ENCODE peak calls at places on chromosomes 6 and 20, in eight cellular contexts. T is astrocyte of the cerebellum, G is epithelial cell of esophagus, J is HFF-Myc, I is colonic mucosa, U is choroid plexus epithelial cell, P is astrocyte of the spinal cord, B is fibroblast of lung. S is an unnamed sample.
A peak's percentile ranks its signal among the peaks of the same experiment; 100 is the strongest.

GRCh38 chr6:45643136-45643535 is 265.4 kb upstream of the SUPT3H start:
- DNase-seq in I (no peak), U (no peak), T (no peak), B (peak; percentile 39), G (no peak), P (no peak), J (no peak), S (no peak)

GRCh38 chr6:31007694-31008093 is 2.6 kb upstream of the MUC22 start:
- DNase-seq in U (peak; percentile 85), T (peak; percentile 84), J (peak; percentile 20), P (peak; percentile 84), I (no peak), B (peak; percentile 98), G (peak; percentile 91), S (peak; percentile 71)

GRCh38 chr6:158417760-158418098 is 105.5 kb downstream of the TULP4 start:
- DNase-seq in T (peak; percentile 32), B (peak; percentile 90), I (no peak), G (peak; percentile 38), U (peak; percentile 85), J (no peak), P (peak; percentile 79), S (peak; percentile 97)

GRCh38 chr6:35362200-35362599 is 19.8 kb downstream of the PPARD start:
- DNase-seq in I (no peak), G (no peak), T (no peak), J (no peak), P (no peak), U (no peak), B (no peak), S (no peak)

GRCh38 chr6:159037746-159038290 is 7.0 kb downstream of the TAGAP start:
- DNase-seq in P (no peak), J (no peak), U (no peak), G (peak; percentile 61), T (no peak), I (peak; percentile 9), B (no peak), S (no peak)

GRCh38 chr20:38725959-38726848 is 1.9 kb downstream of the SLC32A1 start:
- DNase-seq in P (no peak), G (peak; percentile 36), U (no peak), I (no peak), B (no peak), T (peak; percentile 12), J (no peak), S (no peak)

GRCh38 chr20:831956-832355 is 1.6 kb upstream of the FAM110A start:
- DNase-seq in U (no peak), P (no peak), J (no peak), B (no peak), I (no peak), G (no peak), T (no peak), S (no peak)

GRCh38 chr20:50655325-50655880 is 35.9 kb downstream of the RIPOR3 start:
- DNase-seq in G (no peak), U (peak; percentile 92), I (peak; percentile 55), T (no peak), B (peak; percentile 75), J (peak; percentile 64), P (peak; percentile 69), S (no peak)

GRCh38 chr6:53862517-53863457 is 68.0 kb downstream of the LRRC1 start:
- DNase-seq in T (peak; percentile 85), J (no peak), U (peak; percentile 50), B (peak; percentile 96), G (peak; percentile 70), P (peak; percentile 70), I (no peak), S (no peak)

GRCh38 chr6:87608802-87609201 is 18.9 kb downstream of the ORC3 start:
- DNase-seq in B (no peak), U (no peak), P (no peak), J (no peak), I (no peak), G (no peak), T (no peak), S (no peak)

GRCh38 chr6:118469468-118469867 is 78.6 kb upstream of the PLN start:
- DNase-seq in G (peak; percentile 21), J (no peak), B (peak; percentile 8), I (no peak), T (no peak), P (no peak), U (peak; percentile 26), S (no peak)

GRCh38 chr6:138545621-138545980 is 46.3 kb upstream of the NHSL1 start:
- DNase-seq in B (peak; percentile 73), T (peak; percentile 62), J (no peak), I (peak; percentile 44), P (peak; percentile 78), U (peak; percentile 86), G (no peak), S (peak; percentile 82)

GRCh38 chr20:24487240-24487639 is 17.8 kb downstream of the SYNDIG1 start:
- DNase-seq in P (no peak), J (no peak), T (no peak), U (no peak), I (no peak), B (no peak), G (no peak), S (no peak)

GRCh38 chr6:154751020-154751800 is 18.0 kb downstream of the SCAF8 start:
- DNase-seq in G (no peak), J (no peak), T (no peak), P (no peak), U (no peak), I (no peak), B (no peak), S (no peak)

GRCh38 chr6:30169658-30170614 is 6.6 kb downstream of the TRIM15 start:
- DNase-seq in T (peak; percentile 31), I (peak; percentile 41), P (peak; percentile 53), B (peak; percentile 36), J (peak; percentile 32), U (peak; percentile 73), G (peak; percentile 62), S (no peak)

GRCh38 chr20:50303573-50304500 is 113.2 kb downstream of the CEBPB start:
- DNase-seq in G (peak; percentile 57), U (peak; percentile 94), I (peak; percentile 83), T (no peak), J (peak; percentile 86), P (peak; percentile 67), B (peak; percentile 84), S (no peak)

GRCh38 chr6:16028966-16029365 is 99.9 kb upstream of the MYLIP start:
- DNase-seq in I (no peak), T (no peak), P (no peak), U (no peak), G (no peak), B (no peak), J (no peak), S (no peak)

GRCh38 chr20:58864346-58864745 is 11.8 kb downstream of the GNAS start:
- DNase-seq in P (no peak), G (no peak), J (no peak), I (no peak), U (no peak), B (no peak), T (no peak), S (no peak)
- TF ChIP-seq CTCF in P (no peak), G (peak; percentile 23), J (peak; percentile 5), I (no peak), U (peak; percentile 14), B (peak; percentile 4), T (peak; percentile 12), S (peak; percentile 31)

GRCh38 chr20:63254536-63255384 is 497 bp upstream of the NKAIN4 start:
- DNase-seq in G (no peak), P (no peak), B (no peak), I (no peak), J (no peak), T (no peak), U (no peak), S (no peak)

GRCh38 chr20:63254237-63254535 is at the start of gene NKAIN4:
- DNase-seq in I (no peak), J (no peak), B (no peak), P (no peak), G (no peak), U (no peak), T (no peak), S (no peak)

GRCh38 chr20:63253065-63253437 is 1.2 kb downstream of the NKAIN4 start:
- DNase-seq in T (no peak), B (no peak), G (no peak), U (no peak), I (no peak), J (no peak), P (no peak), S (no peak)

GRCh38 chr20:63252157-63252780 is 2.0 kb downstream of the NKAIN4 start:
- DNase-seq in B (no peak), G (no peak), U (no peak), I (no peak), J (no peak), T (no peak), P (no peak), S (no peak)

DNA sequence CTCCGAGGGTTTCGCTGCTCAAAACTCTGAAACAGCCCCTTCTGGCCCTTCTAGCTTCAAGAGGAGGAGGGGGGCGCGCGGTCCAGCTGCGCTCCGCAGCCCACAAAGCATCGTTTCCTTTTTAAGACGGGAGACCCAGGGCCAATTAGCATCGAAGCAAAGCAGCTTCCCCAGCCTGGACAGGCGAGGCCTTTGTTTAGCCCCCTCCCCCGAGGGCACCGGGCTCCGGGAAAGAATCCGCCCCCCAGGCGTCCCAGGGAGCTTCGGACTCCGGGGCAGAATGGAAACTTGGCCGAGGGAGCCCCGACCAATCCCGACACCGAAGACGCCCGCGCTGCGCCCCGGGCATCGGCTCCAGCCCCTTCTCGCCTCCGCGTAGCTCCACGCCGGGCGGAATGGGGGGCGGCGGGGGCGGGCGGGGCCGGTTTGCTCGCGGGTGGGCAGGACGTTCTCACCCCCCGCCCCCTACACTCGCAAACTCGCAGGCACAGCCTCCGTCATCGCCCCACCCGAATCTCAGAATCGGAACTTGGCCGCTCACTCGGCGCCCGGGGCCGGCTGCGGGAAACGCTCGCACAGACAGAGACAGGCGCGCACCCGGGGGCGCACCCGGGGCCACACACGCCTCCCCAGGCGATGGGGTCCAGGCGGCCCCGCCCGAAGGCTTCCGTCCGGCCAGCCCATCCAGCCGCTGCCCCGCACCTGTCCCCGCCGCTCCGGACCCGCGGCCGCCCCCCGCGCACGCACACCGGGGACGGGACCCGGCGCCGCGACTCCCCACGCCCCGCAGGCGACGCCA is 626 bp downstream of the NKAIN4 start:
- DNase-seq in J (no peak), T (no peak), B (no peak), G (peak; percentile 23), I (no peak), P (no peak), U (no peak), S (no peak)
- H3K4me3 ChIP-seq in J (no peak overlapping the region), T (no peak overlapping the region), B (no peak overlapping the region), G (no peak overlapping the region), I (no peak overlapping the region), P (no peak overlapping the region), U (no peak overlapping the region), S (peak overlapping the region; percentile 32)

DNA sequence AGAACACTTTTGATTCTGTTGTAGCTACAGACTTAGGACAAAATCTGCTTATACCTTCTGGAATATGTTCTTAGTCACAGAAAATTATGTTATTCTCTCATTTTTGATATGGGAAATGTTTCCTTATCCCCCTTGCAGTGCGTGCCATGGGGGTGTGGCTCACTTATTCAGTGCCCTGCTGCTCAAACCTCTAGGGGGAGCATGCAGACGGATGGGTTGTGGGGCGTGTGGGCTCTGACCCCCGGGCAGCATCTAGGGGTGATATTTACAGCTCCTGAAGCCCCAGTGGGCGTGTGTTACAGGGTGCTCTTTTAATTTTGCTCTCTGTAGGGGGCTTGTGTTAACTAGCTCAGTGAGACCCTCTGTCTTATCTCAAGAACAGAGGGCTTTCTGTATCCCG is 61.3 kb upstream of the FERMT1 start:
- DNase-seq in T (no peak), J (no peak), P (no peak), I (no peak), G (no peak), B (no peak), U (no peak), S (no peak)
- TF ChIP-seq CTCF in T (peak; percentile 13), J (peak; percentile 30), P (no peak), I (no peak), G (peak; percentile 9), B (no peak), U (peak; percentile 29), S (peak; percentile 25)

GRCh38 chr6:149319413-149319812 is 1.9 kb downstream of the TAB2 start:
- DNase-seq in B (no peak), J (no peak), I (no peak), P (no peak), U (no peak), T (no peak), G (no peak), S (no peak)
- H3K4me3 ChIP-seq in B (peak overlapping the region; percentile 86), J (peak overlapping the region; percentile 69), I (peak overlapping the region; percentile 87), P (peak overlapping the region; percentile 66), U (peak overlapping the region; percentile 89), T (peak overlapping the region; percentile 90), G (peak overlapping the region; percentile 68), S (peak overlapping the region; percentile 87)